ENCODE peak calls at places on chromosome 20, in five cellular contexts. U is NCI-H510A treated with DMSO at 0.1 percent for 48 hours, K is nephron progenitor cell, T is KG1, Y is neural crest cell. W is an unnamed sample.

GRCh38 chr20:45038747-45039469 is 62.0 kb downstream of the KCNS1 start:
- DNase-seq in U (no peak), K (no peak), T (no peak), Y (no peak), W (no peak)

GRCh38 chr20:41657655-41658054 is 39.5 kb upstream of the CHD6 start:
- DNase-seq in U (no peak), K (no peak), T (no peak), Y (no peak), W (no peak)

GRCh38 chr20:49982346-49983122 is at the start of gene SNAI1:
- DNase-seq in U (peak), K (peak), T (peak), Y (peak), W (peak)

GRCh38 chr20:56614196-56614595 is 14.9 kb upstream of the TFAP2C start:
- DNase-seq in U (no peak), K (no peak), T (no peak), Y (no peak), W (no peak)

GRCh38 chr20:10137032-10137431 is 81.6 kb upstream of the SNAP25 start:
- DNase-seq in U (no peak), K (no peak), T (no peak), Y (no peak), W (no peak)

GRCh38 chr20:16637814-16638213 is 64.6 kb upstream of the KIF16B start:
- DNase-seq in U (no peak), K (peak), T (no peak), Y (no peak), W (no peak)

GRCh38 chr20:58682656-58683055 is 9.9 kb upstream of the NPEPL1 start:
- DNase-seq in U (no peak), K (no peak), T (no peak), Y (no peak), W (no peak)

GRCh38 chr20:35021831-35022230 is 66.2 kb downstream of the MYH7B start:
- DNase-seq in U (no peak), K (no peak), T (no peak), Y (no peak), W (no peak)

GRCh38 chr20:4670439-4670838 is 51.3 kb upstream of the PRND start:
- DNase-seq in U (no peak), K (no peak), T (no peak), Y (no peak), W (no peak)

GRCh38 chr20:52209154-52209571 is 17.6 kb upstream of the ZFP64 start:
- DNase-seq in U (no peak), K (no peak), T (no peak), Y (no peak), W (no peak)

GRCh38 chr20:4555188-4555893 is 166.4 kb upstream of the PRND start:
- DNase-seq in U (no peak), K (no peak), T (no peak), Y (no peak), W (no peak)

GRCh38 chr20:15248618-15249395 is 911.4 kb upstream of the FLRT3 start:
- DNase-seq in U (no peak), K (no peak), T (no peak), Y (no peak), W (no peak)

GRCh38 chr20:5614506-5614905 is 135.7 kb upstream of the SHLD1 start:
- DNase-seq in U (no peak), K (no peak), T (no peak), Y (no peak), W (no peak)

GRCh38 chr20:1933465-1933870 is 38.3 kb downstream of the SIRPA start:
- DNase-seq in U (no peak), K (no peak), T (no peak), Y (no peak), W (no peak)